ENCODE peak calls at places on chromosomes 16 and 17, in six cellular contexts. One of them, this sample, is unnamed.

GRCh38 chr16:2852003-2852730 is 5.8 kb downstream of the PRSS22 start:
- DNase-seq in SK-N-SH: peak; percentile 34
- DNase-seq in K562: no peak
- DNase-seq in GM12878: no peak
- DNase-seq in H1: no peak
- DNase-seq in HepG2: no peak
- DNase-seq in this sample: no peak

GRCh38 chr17:22570144-22570845 is 878.0 kb downstream of the KCNJ18 start:
- DNase-seq in HepG2: no peak
- DNase-seq in SK-N-SH: no peak
- DNase-seq in H1: no peak
- DNase-seq in K562: no peak
- DNase-seq in GM12878: no peak
- DNase-seq in this sample: no peak

GRCh38 chr16:80938035-80938927 is 68.4 kb downstream of the CMC2 start:
- DNase-seq in GM12878: no peak
- DNase-seq in HepG2: no peak
- DNase-seq in SK-N-SH: no peak
- DNase-seq in K562: no peak
- DNase-seq in H1: no peak
- DNase-seq in this sample: no peak

GRCh38 chr17:34858941-34859562 is 102.2 kb downstream of the CCT6B start:
- DNase-seq in GM12878: no peak
- DNase-seq in H1: no peak
- DNase-seq in K562: no peak
- DNase-seq in HepG2: no peak
- DNase-seq in SK-N-SH: no peak
- DNase-seq in this sample: no peak

GRCh38 chr16:75372236-75372856 is 61.0 kb downstream of the CFDP1 start:
- DNase-seq in SK-N-SH: no peak
- DNase-seq in K562: no peak
- DNase-seq in HepG2: no peak
- DNase-seq in GM12878: no peak
- DNase-seq in H1: no peak
- DNase-seq in this sample: no peak

GRCh38 chr16:74169687-74170522 is 126.7 kb upstream of the PSMD7 start:
- DNase-seq in H1: no peak
- DNase-seq in GM12878: no peak
- DNase-seq in HepG2: no peak
- DNase-seq in K562: no peak
- DNase-seq in SK-N-SH: no peak
- DNase-seq in this sample: no peak

GRCh38 chr16:1097800-1098199 is 1.8 kb upstream of the C1QTNF8 start:
- DNase-seq in GM12878: no peak
- DNase-seq in SK-N-SH: no peak
- DNase-seq in K562: no peak
- DNase-seq in H1: no peak
- DNase-seq in HepG2: no peak
- DNase-seq in this sample: no peak

GRCh38 chr17:77146882-77147281 is 6.1 kb downstream of the SEC14L1 start:
- DNase-seq in H1: no peak
- DNase-seq in SK-N-SH: no peak
- DNase-seq in K562: no peak
- DNase-seq in HepG2: no peak
- DNase-seq in GM12878: no peak
- DNase-seq in this sample: no peak

GRCh38 chr16:2081685-2082084 is 33.9 kb downstream of the TSC2 start:
- DNase-seq in GM12878: no peak
- DNase-seq in H1: no peak
- DNase-seq in HepG2: no peak
- DNase-seq in K562: no peak
- DNase-seq in SK-N-SH: no peak
- DNase-seq in this sample: no peak

GRCh38 chr16:28845173-28846079 is 722 bp downstream of the TUFM start:
- DNase-seq in SK-N-SH: peak; percentile 51
- DNase-seq in H1: peak; percentile 39
- DNase-seq in K562: peak; percentile 39
- DNase-seq in HepG2: peak; percentile 64
- DNase-seq in GM12878: no peak
- DNase-seq in this sample: no peak

GRCh38 chr16:85316321-85316919 is 204.1 kb upstream of the CIBAR2 start:
- DNase-seq in GM12878: no peak
- DNase-seq in K562: peak; percentile 97
- DNase-seq in HepG2: peak; percentile 80
- DNase-seq in SK-N-SH: peak; percentile 93
- DNase-seq in H1: no peak
- DNase-seq in this sample: peak; percentile 52

GRCh38 chr17:46901291-46901690 is 21.7 kb upstream of the GOSR2 start:
- DNase-seq in SK-N-SH: no peak
- DNase-seq in HepG2: no peak
- DNase-seq in H1: no peak
- DNase-seq in K562: no peak
- DNase-seq in GM12878: no peak
- DNase-seq in this sample: no peak

GRCh38 chr17:22461460-22462145 is 769.3 kb downstream of the KCNJ18 start:
- DNase-seq in SK-N-SH: no peak
- DNase-seq in K562: peak; percentile 7
- DNase-seq in GM12878: no peak
- DNase-seq in H1: no peak
- DNase-seq in HepG2: no peak
- DNase-seq in this sample: no peak

GRCh38 chr17:81573794-81574642 is 21.9 kb upstream of the FAAP100 start:
- DNase-seq in SK-N-SH: peak; percentile 65
- DNase-seq in HepG2: no peak
- DNase-seq in H1: no peak
- DNase-seq in GM12878: no peak
- DNase-seq in K562: no peak
- DNase-seq in this sample: no peak

GRCh38 chr17:61393904-61394629 is 5.6 kb upstream of the TBX2 start:
- DNase-seq in HepG2: peak; percentile 97
- DNase-seq in SK-N-SH: peak; percentile 81
- DNase-seq in GM12878: no peak
- DNase-seq in K562: no peak
- DNase-seq in H1: no peak
- DNase-seq in this sample: no peak

GRCh38 chr16:73124665-73125064 is 76.7 kb upstream of the ZFHX3 start:
- DNase-seq in H1: no peak
- DNase-seq in GM12878: no peak
- DNase-seq in K562: no peak
- DNase-seq in HepG2: no peak
- DNase-seq in SK-N-SH: no peak
- DNase-seq in this sample: peak; percentile 34

GRCh38 chr17:66420961-66421371 is 118.6 kb downstream of the PRKCA start:
- DNase-seq in HepG2: peak; percentile 55
- DNase-seq in K562: no peak
- DNase-seq in GM12878: no peak
- DNase-seq in H1: no peak
- DNase-seq in SK-N-SH: no peak
- DNase-seq in this sample: no peak

GRCh38 chr16:79430129-79430789 is 170.3 kb downstream of the MAF start:
- DNase-seq in H1: no peak
- DNase-seq in SK-N-SH: peak; percentile 61
- DNase-seq in GM12878: no peak
- DNase-seq in HepG2: no peak
- DNase-seq in K562: no peak
- DNase-seq in this sample: no peak

GRCh38 chr17:78935419-78936323 is 10.5 kb upstream of the TIMP2 start:
- DNase-seq in K562: peak; percentile 26
- DNase-seq in HepG2: no peak
- DNase-seq in H1: no peak
- DNase-seq in GM12878: no peak
- DNase-seq in SK-N-SH: peak; percentile 97
- DNase-seq in this sample: no peak

GRCh38 chr16:78770353-78771091 is 671.1 kb downstream of the WWOX start:
- DNase-seq in SK-N-SH: peak; percentile 81
- DNase-seq in GM12878: no peak
- DNase-seq in HepG2: peak; percentile 67
- DNase-seq in K562: peak; percentile 97
- DNase-seq in H1: peak; percentile 77
- DNase-seq in this sample: peak; percentile 26

GRCh38 chr17:68820476-68820824 is 134.7 kb downstream of the ABCA8 start:
- DNase-seq in H1: no peak
- DNase-seq in HepG2: no peak
- DNase-seq in SK-N-SH: no peak
- DNase-seq in GM12878: no peak
- DNase-seq in K562: no peak
- DNase-seq in this sample: no peak

GRCh38 chr16:254461-254860 is 19.8 kb downstream of the FAM234A start:
- DNase-seq in GM12878: no peak
- DNase-seq in SK-N-SH: no peak
- DNase-seq in H1: no peak
- DNase-seq in K562: no peak
- DNase-seq in HepG2: no peak
- DNase-seq in this sample: no peak

GRCh38 chr17:56773124-56773523 is 60.6 kb downstream of the C17orf67 start:
- DNase-seq in GM12878: no peak
- DNase-seq in H1: no peak
- DNase-seq in SK-N-SH: peak; percentile 28
- DNase-seq in HepG2: no peak
- DNase-seq in K562: no peak
- DNase-seq in this sample: no peak

GRCh38 chr16:81711609-81712329 is 67.3 kb upstream of the PLCG2 start:
- DNase-seq in HepG2: no peak
- DNase-seq in H1: no peak
- DNase-seq in SK-N-SH: peak; percentile 41
- DNase-seq in K562: peak; percentile 58
- DNase-seq in GM12878: no peak
- DNase-seq in this sample: no peak

GRCh38 chr17:12673788-12674187 is 8.1 kb downstream of the MYOCD start:
- DNase-seq in GM12878: no peak
- DNase-seq in HepG2: no peak
- DNase-seq in SK-N-SH: no peak
- DNase-seq in K562: no peak
- DNase-seq in H1: no peak
- DNase-seq in this sample: no peak

GRCh38 chr17:59456428-59456827 is 109.0 kb upstream of the DHX40 start:
- DNase-seq in GM12878: no peak
- DNase-seq in HepG2: no peak
- DNase-seq in H1: no peak
- DNase-seq in K562: no peak
- DNase-seq in SK-N-SH: no peak
- DNase-seq in this sample: peak; percentile 48

GRCh38 chr17:3685174-3685812 is 10.7 kb downstream of the P2RX5 start:
- DNase-seq in H1: no peak
- DNase-seq in SK-N-SH: no peak
- DNase-seq in GM12878: no peak
- DNase-seq in HepG2: no peak
- DNase-seq in K562: peak; percentile 23
- DNase-seq in this sample: no peak

GRCh38 chr17:3682033-3682432 is 13.4 kb downstream of the EMC6 start:
- DNase-seq in H1: no peak
- DNase-seq in SK-N-SH: no peak
- DNase-seq in K562: no peak
- DNase-seq in GM12878: no peak
- DNase-seq in HepG2: no peak
- DNase-seq in this sample: no peak

GRCh38 chr17:3681565-3681964 is 13.0 kb downstream of the EMC6 start:
- DNase-seq in H1: no peak
- DNase-seq in SK-N-SH: no peak
- DNase-seq in HepG2: no peak
- DNase-seq in K562: no peak
- DNase-seq in GM12878: no peak
- DNase-seq in this sample: no peak

GRCh38 chr17:3681057-3681456 is 12.4 kb downstream of the EMC6 start:
- DNase-seq in K562: no peak
- DNase-seq in H1: no peak
- DNase-seq in SK-N-SH: no peak
- DNase-seq in GM12878: no peak
- DNase-seq in HepG2: no peak
- DNase-seq in this sample: no peak

DNA sequence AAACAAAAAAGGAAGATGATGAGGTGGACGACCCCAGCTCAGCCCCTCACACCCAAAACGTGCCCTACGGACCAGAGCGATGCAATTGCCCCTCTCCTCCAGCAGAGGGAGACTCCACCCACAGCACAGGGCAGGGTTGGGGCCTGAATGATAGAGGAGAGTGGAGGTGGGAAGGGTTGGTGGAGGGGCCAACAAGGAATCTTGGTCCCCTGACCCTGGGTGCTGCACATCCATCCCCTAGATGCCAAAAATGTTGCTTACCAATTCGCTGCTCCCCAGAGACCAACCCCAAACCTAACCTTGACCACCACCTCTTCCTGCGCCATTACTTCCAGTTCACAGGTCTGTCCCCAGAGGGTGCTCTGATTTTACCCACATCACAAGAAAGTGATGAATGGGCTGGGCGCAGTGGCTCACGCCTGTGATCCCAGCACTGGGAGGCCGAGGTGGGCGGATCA is 12.9 kb downstream of the P2RX5 start:
- DNase-seq in SK-N-SH: peak; percentile 90
- DNase-seq in HepG2: peak; percentile 27
- DNase-seq in GM12878: peak; percentile 48
- DNase-seq in H1: no peak
- DNase-seq in K562: peak; percentile 61
- DNase-seq in this sample: peak; percentile 18
- TF ChIP-seq GABPA in SK-N-SH: no peak
- TF ChIP-seq GABPA in HepG2: no peak
- TF ChIP-seq GABPA in GM12878: no peak
- TF ChIP-seq GABPA in H1: peak; percentile 31
- TF ChIP-seq GABPA in K562: no peak
- TF ChIP-seq GABPA in this sample: no peak

GRCh38 chr16:69003500-69003899 is 102.0 kb upstream of the HAS3 start:
- DNase-seq in H1: no peak
- DNase-seq in GM12878: no peak
- DNase-seq in SK-N-SH: no peak
- DNase-seq in K562: no peak
- DNase-seq in HepG2: no peak
- DNase-seq in this sample: no peak
- TF ChIP-seq GABPA in H1: no peak
- TF ChIP-seq GABPA in GM12878: no peak
- TF ChIP-seq GABPA in SK-N-SH: no peak
- TF ChIP-seq GABPA in K562: no peak
- TF ChIP-seq GABPA in HepG2: no peak
- TF ChIP-seq GABPA in this sample: no peak

GRCh38 chr16:8519179-8519578 is 71.1 kb downstream of the TMEM114 start:
- DNase-seq in SK-N-SH: no peak
- DNase-seq in K562: no peak
- DNase-seq in GM12878: no peak
- DNase-seq in H1: no peak
- DNase-seq in HepG2: no peak
- DNase-seq in this sample: no peak
- TF ChIP-seq GABPA in SK-N-SH: no peak
- TF ChIP-seq GABPA in K562: no peak
- TF ChIP-seq GABPA in GM12878: no peak
- TF ChIP-seq GABPA in H1: no peak
- TF ChIP-seq GABPA in HepG2: no peak
- TF ChIP-seq GABPA in this sample: no peak

DNA sequence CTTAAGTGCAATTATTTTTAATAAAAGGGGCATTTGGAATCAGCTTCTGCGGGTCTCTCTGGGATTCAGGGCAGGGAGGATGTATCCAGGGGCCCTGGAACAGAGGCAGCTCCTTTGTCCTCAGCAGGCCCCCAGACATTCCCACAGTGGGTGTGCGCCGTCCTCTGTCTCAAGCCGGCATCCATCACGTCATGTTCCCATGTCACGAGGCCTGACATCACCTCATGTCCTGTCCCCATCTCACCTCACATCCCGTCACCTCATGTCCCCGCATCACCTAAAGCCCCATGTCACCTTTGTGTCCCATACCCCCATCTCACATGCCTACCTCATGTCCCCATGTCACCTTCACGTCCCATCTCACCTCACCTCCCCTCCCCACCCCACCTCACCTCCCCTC is 18.5 kb downstream of the GAA start:
- DNase-seq in SK-N-SH: no peak
- DNase-seq in K562: no peak
- DNase-seq in GM12878: no peak
- DNase-seq in HepG2: no peak
- DNase-seq in H1: no peak
- DNase-seq in this sample: no peak
- TF ChIP-seq GABPA in SK-N-SH: no peak
- TF ChIP-seq GABPA in K562: no peak
- TF ChIP-seq GABPA in GM12878: no peak
- TF ChIP-seq GABPA in HepG2: no peak
- TF ChIP-seq GABPA in H1: no peak
- TF ChIP-seq GABPA in this sample: no peak

This sample was measured in HL-60.